ENCODE peak calls at places on chromosomes 7 and 10, in six cellular contexts. One of them, this sample, is unnamed.
A peak's percentile ranks its signal among the peaks of the same experiment; 100 is the strongest.

GRCh38 chr7:131190146-131190545 is 137.5 kb upstream of the MKLN1 start:
- DNase-seq in ovary: no peak
- DNase-seq in upper lobe of left lung: no peak
- DNase-seq in esophagus muscularis mucosa: no peak
- DNase-seq in suprapubic skin: no peak
- DNase-seq in transverse colon: no peak
- DNase-seq in this sample: peak; percentile 74

GRCh38 chr10:691216-691615 is 1.7 kb upstream of the DIP2C start:
- DNase-seq in ovary: no peak
- DNase-seq in upper lobe of left lung: peak; percentile 39
- DNase-seq in esophagus muscularis mucosa: no peak
- DNase-seq in suprapubic skin: no peak
- DNase-seq in transverse colon: no peak
- DNase-seq in this sample: no peak

GRCh38 chr7:69213882-69214281 is 384.4 kb upstream of the AUTS2 start:
- DNase-seq in ovary: no peak
- DNase-seq in upper lobe of left lung: no peak
- DNase-seq in esophagus muscularis mucosa: no peak
- DNase-seq in suprapubic skin: no peak
- DNase-seq in transverse colon: no peak
- DNase-seq in this sample: no peak

GRCh38 chr10:113228570-113228969 is 278.5 kb downstream of the TCF7L2 start:
- DNase-seq in ovary: no peak
- DNase-seq in upper lobe of left lung: no peak
- DNase-seq in esophagus muscularis mucosa: peak; percentile 37
- DNase-seq in suprapubic skin: no peak
- DNase-seq in transverse colon: no peak
- DNase-seq in this sample: no peak

GRCh38 chr7:7375538-7375937 is 160.1 kb downstream of the COL28A1 start:
- DNase-seq in ovary: no peak
- DNase-seq in upper lobe of left lung: no peak
- DNase-seq in esophagus muscularis mucosa: no peak
- DNase-seq in suprapubic skin: no peak
- DNase-seq in transverse colon: no peak
- DNase-seq in this sample: no peak

GRCh38 chr7:94975316-94975715 is 67.9 kb downstream of the PPP1R9A start:
- DNase-seq in ovary: no peak
- DNase-seq in upper lobe of left lung: no peak
- DNase-seq in esophagus muscularis mucosa: no peak
- DNase-seq in suprapubic skin: no peak
- DNase-seq in transverse colon: no peak
- DNase-seq in this sample: no peak

GRCh38 chr10:117442944-117443676 is 67.9 kb upstream of the PDZD8 start:
- DNase-seq in ovary: peak; percentile 67
- DNase-seq in upper lobe of left lung: peak; percentile 46
- DNase-seq in esophagus muscularis mucosa: peak; percentile 94
- DNase-seq in suprapubic skin: peak; percentile 96
- DNase-seq in transverse colon: peak; percentile 85
- DNase-seq in this sample: peak; percentile 97

GRCh38 chr10:86209726-86210125 is 156.9 kb downstream of the GRID1 start:
- DNase-seq in ovary: no peak
- DNase-seq in upper lobe of left lung: no peak
- DNase-seq in esophagus muscularis mucosa: no peak
- DNase-seq in suprapubic skin: no peak
- DNase-seq in transverse colon: no peak
- DNase-seq in this sample: peak; percentile 19

GRCh38 chr7:80415522-80415921 is 96.3 kb downstream of the GNAT3 start:
- DNase-seq in ovary: no peak
- DNase-seq in upper lobe of left lung: no peak
- DNase-seq in esophagus muscularis mucosa: no peak
- DNase-seq in suprapubic skin: no peak
- DNase-seq in transverse colon: no peak
- DNase-seq in this sample: no peak

GRCh38 chr10:45000138-45000763 is 472 bp upstream of the ZNF22 start:
- DNase-seq in ovary: peak; percentile 61
- DNase-seq in upper lobe of left lung: no peak
- DNase-seq in esophagus muscularis mucosa: peak; percentile 95
- DNase-seq in suprapubic skin: peak; percentile 94
- DNase-seq in transverse colon: peak; percentile 52
- DNase-seq in this sample: peak; percentile 95

GRCh38 chr10:116170815-116171250 is 102.2 kb downstream of the GFRA1 start:
- DNase-seq in ovary: no peak
- DNase-seq in upper lobe of left lung: no peak
- DNase-seq in esophagus muscularis mucosa: no peak
- DNase-seq in suprapubic skin: no peak
- DNase-seq in transverse colon: no peak
- DNase-seq in this sample: no peak

GRCh38 chr7:22582860-22583640 is 83.1 kb upstream of the STEAP1B start:
- DNase-seq in ovary: no peak
- DNase-seq in upper lobe of left lung: no peak
- DNase-seq in esophagus muscularis mucosa: no peak
- DNase-seq in suprapubic skin: no peak
- DNase-seq in transverse colon: no peak
- DNase-seq in this sample: no peak

GRCh38 chr10:100046088-100046487 is 35.6 kb downstream of the CPN1 start:
- DNase-seq in ovary: peak; percentile 85
- DNase-seq in upper lobe of left lung: no peak
- DNase-seq in esophagus muscularis mucosa: peak; percentile 97
- DNase-seq in suprapubic skin: peak; percentile 92
- DNase-seq in transverse colon: peak; percentile 88
- DNase-seq in this sample: peak; percentile 92

GRCh38 chr7:149014309-149014708 is 14.0 kb downstream of the PDIA4 start:
- DNase-seq in ovary: no peak
- DNase-seq in upper lobe of left lung: no peak
- DNase-seq in esophagus muscularis mucosa: no peak
- DNase-seq in suprapubic skin: no peak
- DNase-seq in transverse colon: no peak
- DNase-seq in this sample: no peak

GRCh38 chr7:17022915-17023314 is 141.1 kb upstream of the AGR3 start:
- DNase-seq in ovary: no peak
- DNase-seq in upper lobe of left lung: no peak
- DNase-seq in esophagus muscularis mucosa: no peak
- DNase-seq in suprapubic skin: no peak
- DNase-seq in transverse colon: no peak
- DNase-seq in this sample: no peak

GRCh38 chr7:68925241-68925640 is 673.0 kb upstream of the AUTS2 start:
- DNase-seq in ovary: no peak
- DNase-seq in upper lobe of left lung: no peak
- DNase-seq in esophagus muscularis mucosa: no peak
- DNase-seq in suprapubic skin: no peak
- DNase-seq in transverse colon: no peak
- DNase-seq in this sample: no peak

GRCh38 chr10:79380125-79380917 is 33.1 kb downstream of the PPIF start:
- DNase-seq in ovary: peak; percentile 55
- DNase-seq in upper lobe of left lung: no peak
- DNase-seq in esophagus muscularis mucosa: peak; percentile 92
- DNase-seq in suprapubic skin: no peak
- DNase-seq in transverse colon: peak; percentile 40
- DNase-seq in this sample: peak; percentile 89

GRCh38 chr7:3911685-3912084 is 610.6 kb downstream of the SDK1 start:
- DNase-seq in ovary: no peak
- DNase-seq in upper lobe of left lung: no peak
- DNase-seq in esophagus muscularis mucosa: no peak
- DNase-seq in suprapubic skin: no peak
- DNase-seq in transverse colon: no peak
- DNase-seq in this sample: no peak
- TF ChIP-seq EP300 in ovary: no peak
- TF ChIP-seq EP300 in upper lobe of left lung: no peak
- TF ChIP-seq EP300 in esophagus muscularis mucosa: no peak
- TF ChIP-seq EP300 in suprapubic skin: no peak
- TF ChIP-seq EP300 in transverse colon: no peak
- TF ChIP-seq EP300 in this sample: no peak

GRCh38 chr7:98000356-98000755 is 10.4 kb upstream of the OCM2 start:
- DNase-seq in ovary: no peak
- DNase-seq in upper lobe of left lung: peak; percentile 24
- DNase-seq in esophagus muscularis mucosa: no peak
- DNase-seq in suprapubic skin: no peak
- DNase-seq in transverse colon: no peak
- DNase-seq in this sample: no peak
- H3K27me3 ChIP-seq in ovary: no peaks in the 10 kb centered on the region
- H3K27me3 ChIP-seq in upper lobe of left lung: no peaks in the 10 kb centered on the region
- H3K27me3 ChIP-seq in esophagus muscularis mucosa: no peaks in the 10 kb centered on the region
- H3K27me3 ChIP-seq in suprapubic skin: peaks cover 12% of the 10 kb centered on the region
- H3K27me3 ChIP-seq in transverse colon: peaks cover 13% of the 10 kb centered on the region
- H3K27me3 ChIP-seq in this sample: no peaks in the 10 kb centered on the region

GRCh38 chr10:80506189-80506575 is 31.5 kb upstream of the SH2D4B start:
- DNase-seq in ovary: no peak
- DNase-seq in upper lobe of left lung: no peak
- DNase-seq in esophagus muscularis mucosa: no peak
- DNase-seq in suprapubic skin: peak; percentile 11
- DNase-seq in transverse colon: no peak
- DNase-seq in this sample: no peak
- TF ChIP-seq EP300 in ovary: no peak
- TF ChIP-seq EP300 in upper lobe of left lung: peak; percentile 28
- TF ChIP-seq EP300 in esophagus muscularis mucosa: no peak
- TF ChIP-seq EP300 in suprapubic skin: no peak
- TF ChIP-seq EP300 in transverse colon: no peak
- TF ChIP-seq EP300 in this sample: no peak

DNA sequence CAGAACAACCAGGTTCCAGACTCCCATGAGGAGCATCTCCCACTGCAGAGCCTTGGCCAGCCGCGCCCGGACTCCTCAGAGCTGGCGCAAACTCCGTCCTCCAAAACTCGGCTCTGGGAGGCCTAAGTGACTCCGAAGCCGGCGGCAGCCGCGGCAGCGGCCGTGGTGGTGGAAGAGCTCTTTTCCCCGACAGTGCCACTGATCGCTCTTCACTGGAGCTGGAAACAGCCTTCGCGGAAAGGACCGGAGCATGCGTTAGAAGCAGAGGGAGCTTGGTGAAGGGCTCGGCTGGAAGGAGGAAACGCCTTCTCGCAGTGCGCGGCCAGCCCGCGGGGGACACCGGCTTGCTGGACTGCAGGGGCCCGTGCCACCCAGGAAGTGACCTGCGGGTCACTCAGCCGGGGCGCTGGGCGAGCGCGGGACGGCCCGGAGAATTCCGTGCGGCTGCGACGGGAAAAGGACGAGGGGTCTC is 5.0 kb upstream of the HOXA13 start:
- DNase-seq in ovary: no peak
- DNase-seq in upper lobe of left lung: peak; percentile 86
- DNase-seq in esophagus muscularis mucosa: no peak
- DNase-seq in suprapubic skin: no peak
- DNase-seq in transverse colon: no peak
- DNase-seq in this sample: no peak
- H3K27me3 ChIP-seq in ovary: no peaks in the 10 kb centered on the region
- H3K27me3 ChIP-seq in upper lobe of left lung: peaks cover 31% of the 10 kb centered on the region
- H3K27me3 ChIP-seq in esophagus muscularis mucosa: peaks cover 61% of the 10 kb centered on the region
- H3K27me3 ChIP-seq in suprapubic skin: peaks cover 100% of the 10 kb centered on the region
- H3K27me3 ChIP-seq in transverse colon: peaks cover 92% of the 10 kb centered on the region
- H3K27me3 ChIP-seq in this sample: peaks cover 77% of the 10 kb centered on the region

GRCh38 chr10:110356628-110357245 is 52.0 kb upstream of the SMNDC1 start:
- DNase-seq in ovary: peak; percentile 21
- DNase-seq in upper lobe of left lung: no peak
- DNase-seq in esophagus muscularis mucosa: no peak
- DNase-seq in suprapubic skin: no peak
- DNase-seq in transverse colon: peak; percentile 80
- DNase-seq in this sample: no peak
- TF ChIP-seq EP300 in ovary: no peak
- TF ChIP-seq EP300 in upper lobe of left lung: peak; percentile 32
- TF ChIP-seq EP300 in esophagus muscularis mucosa: no peak
- TF ChIP-seq EP300 in suprapubic skin: no peak
- TF ChIP-seq EP300 in transverse colon: no peak
- TF ChIP-seq EP300 in this sample: no peak

GRCh38 chr7:138116892-138117291 is 40.6 kb downstream of the AKR1D1 start:
- DNase-seq in ovary: no peak
- DNase-seq in upper lobe of left lung: no peak
- DNase-seq in esophagus muscularis mucosa: no peak
- DNase-seq in suprapubic skin: no peak
- DNase-seq in transverse colon: no peak
- DNase-seq in this sample: no peak

GRCh38 chr7:138116156-138116555 is 39.9 kb downstream of the AKR1D1 start:
- DNase-seq in ovary: no peak
- DNase-seq in upper lobe of left lung: no peak
- DNase-seq in esophagus muscularis mucosa: no peak
- DNase-seq in suprapubic skin: no peak
- DNase-seq in transverse colon: no peak
- DNase-seq in this sample: no peak

GRCh38 chr7:138122162-138122561 is 45.9 kb downstream of the AKR1D1 start:
- DNase-seq in ovary: no peak
- DNase-seq in upper lobe of left lung: peak; percentile 82
- DNase-seq in esophagus muscularis mucosa: no peak
- DNase-seq in suprapubic skin: no peak
- DNase-seq in transverse colon: no peak
- DNase-seq in this sample: no peak

GRCh38 chr7:138125119-138125518 is 48.9 kb downstream of the AKR1D1 start:
- DNase-seq in ovary: no peak
- DNase-seq in upper lobe of left lung: no peak
- DNase-seq in esophagus muscularis mucosa: no peak
- DNase-seq in suprapubic skin: no peak
- DNase-seq in transverse colon: no peak
- DNase-seq in this sample: no peak

DNA sequence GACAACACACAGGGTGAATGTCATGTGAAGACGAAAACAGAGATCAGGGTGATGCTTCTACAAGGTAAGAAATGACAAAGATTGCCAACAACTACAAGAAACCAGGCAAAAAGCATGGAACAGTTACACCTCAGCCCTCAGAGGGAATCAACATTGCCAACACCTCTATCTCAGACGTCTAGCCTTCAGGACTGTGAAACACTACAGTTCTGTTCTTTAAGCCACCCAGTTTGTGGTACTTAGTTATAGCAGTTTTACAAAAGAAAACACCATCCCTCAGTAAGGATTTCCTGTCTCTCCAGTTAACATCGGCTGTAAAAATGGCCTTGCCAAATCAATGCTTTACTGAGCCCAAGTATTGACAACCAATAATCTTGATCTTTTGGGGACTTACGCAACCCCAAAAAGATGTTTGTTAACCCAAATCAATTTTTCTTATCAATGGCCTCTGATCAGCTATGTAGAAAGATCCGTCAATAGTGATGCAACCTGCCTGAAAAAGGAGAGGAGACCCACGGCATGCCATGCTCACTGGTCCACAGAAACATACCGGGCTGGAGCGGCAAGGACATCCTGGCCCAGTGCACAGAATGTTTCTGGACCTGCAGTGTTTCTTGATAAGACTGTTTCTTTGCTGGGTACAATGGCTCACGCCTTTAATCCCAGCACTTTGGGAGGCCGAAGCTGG is 44.0 kb downstream of the AKR1D1 start:
- DNase-seq in ovary: no peak
- DNase-seq in upper lobe of left lung: no peak
- DNase-seq in esophagus muscularis mucosa: no peak
- DNase-seq in suprapubic skin: no peak
- DNase-seq in transverse colon: no peak
- DNase-seq in this sample: no peak
- H3K27me3 ChIP-seq in ovary: no peaks in the 10 kb centered on the region
- H3K27me3 ChIP-seq in upper lobe of left lung: no peaks in the 10 kb centered on the region
- H3K27me3 ChIP-seq in esophagus muscularis mucosa: no peaks in the 10 kb centered on the region
- H3K27me3 ChIP-seq in suprapubic skin: no peaks in the 10 kb centered on the region
- H3K27me3 ChIP-seq in transverse colon: no peaks in the 10 kb centered on the region
- H3K27me3 ChIP-seq in this sample: no peaks in the 10 kb centered on the region